ENCODE peak calls at places on chromosomes 3 and 15, in six cellular contexts. One of them, this sample, is unnamed.

GRCh38 chr3:12180218-12180617 is 21.5 kb upstream of the TIMP4 start:
- DNase-seq in WTC11: no peak
- DNase-seq in transverse colon: peak
- DNase-seq in breast epithelium: peak
- DNase-seq in tibial nerve: no peak
- DNase-seq in bronchial epithelial cell: peak
- DNase-seq in this sample: peak

GRCh38 chr3:33940149-33940548 is 141.7 kb downstream of the PDCD6IP start:
- DNase-seq in WTC11: no peak
- DNase-seq in transverse colon: no peak
- DNase-seq in breast epithelium: no peak
- DNase-seq in tibial nerve: no peak
- DNase-seq in bronchial epithelial cell: peak
- DNase-seq in this sample: no peak

GRCh38 chr3:40921251-40921650 is 278.1 kb upstream of the CTNNB1 start:
- DNase-seq in WTC11: no peak
- DNase-seq in transverse colon: no peak
- DNase-seq in breast epithelium: no peak
- DNase-seq in tibial nerve: no peak
- DNase-seq in bronchial epithelial cell: no peak
- DNase-seq in this sample: no peak

GRCh38 chr3:19213608-19214220 is 65.4 kb downstream of the KCNH8 start:
- DNase-seq in WTC11: no peak
- DNase-seq in transverse colon: no peak
- DNase-seq in breast epithelium: no peak
- DNase-seq in tibial nerve: no peak
- DNase-seq in bronchial epithelial cell: peak
- DNase-seq in this sample: no peak

GRCh38 chr15:85541744-85542143 is 161.3 kb downstream of the AKAP13 start:
- DNase-seq in WTC11: no peak
- DNase-seq in transverse colon: no peak
- DNase-seq in breast epithelium: no peak
- DNase-seq in tibial nerve: no peak
- DNase-seq in bronchial epithelial cell: peak
- DNase-seq in this sample: no peak

GRCh38 chr3:57596495-57597239 is 477 bp downstream of the ARF4 start:
- DNase-seq in WTC11: peak
- DNase-seq in transverse colon: peak
- DNase-seq in breast epithelium: peak
- DNase-seq in tibial nerve: peak
- DNase-seq in bronchial epithelial cell: peak
- DNase-seq in this sample: peak

GRCh38 chr3:67075295-67075694 is 77.2 kb downstream of the KBTBD8 start:
- DNase-seq in WTC11: no peak
- DNase-seq in transverse colon: no peak
- DNase-seq in breast epithelium: no peak
- DNase-seq in tibial nerve: no peak
- DNase-seq in bronchial epithelial cell: no peak
- DNase-seq in this sample: no peak

GRCh38 chr3:60192297-60193114 is 1058.7 kb downstream of the FHIT start:
- DNase-seq in WTC11: no peak
- DNase-seq in transverse colon: no peak
- DNase-seq in breast epithelium: no peak
- DNase-seq in tibial nerve: no peak
- DNase-seq in bronchial epithelial cell: no peak
- DNase-seq in this sample: no peak

GRCh38 chr3:30549600-30549999 is 56.8 kb upstream of the TGFBR2 start:
- DNase-seq in WTC11: no peak
- DNase-seq in transverse colon: no peak
- DNase-seq in breast epithelium: no peak
- DNase-seq in tibial nerve: no peak
- DNase-seq in bronchial epithelial cell: no peak
- DNase-seq in this sample: no peak

GRCh38 chr3:52439426-52440248 is 5.3 kb downstream of the SEMA3G start:
- DNase-seq in WTC11: no peak
- DNase-seq in transverse colon: no peak
- DNase-seq in breast epithelium: no peak
- DNase-seq in tibial nerve: no peak
- DNase-seq in bronchial epithelial cell: no peak
- DNase-seq in this sample: no peak

GRCh38 chr15:29143909-29144308 is 125.7 kb downstream of the NSMCE3 start:
- DNase-seq in WTC11: no peak
- DNase-seq in transverse colon: no peak
- DNase-seq in breast epithelium: no peak
- DNase-seq in tibial nerve: no peak
- DNase-seq in bronchial epithelial cell: no peak
- DNase-seq in this sample: no peak

GRCh38 chr15:91055548-91056331 is 33.3 kb upstream of the VPS33B start:
- DNase-seq in WTC11: peak
- DNase-seq in transverse colon: peak
- DNase-seq in breast epithelium: peak
- DNase-seq in tibial nerve: peak
- DNase-seq in bronchial epithelial cell: peak
- DNase-seq in this sample: peak

GRCh38 chr3:32450426-32450825 is 52.2 kb downstream of the CMTM6 start:
- DNase-seq in WTC11: no peak
- DNase-seq in transverse colon: no peak
- DNase-seq in breast epithelium: no peak
- DNase-seq in tibial nerve: no peak
- DNase-seq in bronchial epithelial cell: no peak
- DNase-seq in this sample: no peak

GRCh38 chr3:107710851-107711250 is 188.1 kb downstream of the BBX start:
- DNase-seq in WTC11: no peak
- DNase-seq in transverse colon: no peak
- DNase-seq in breast epithelium: peak
- DNase-seq in tibial nerve: peak
- DNase-seq in bronchial epithelial cell: peak
- DNase-seq in this sample: peak

GRCh38 chr3:49673131-49673714 is 928 bp upstream of the APEH start:
- DNase-seq in WTC11: no peak
- DNase-seq in transverse colon: peak
- DNase-seq in breast epithelium: no peak
- DNase-seq in tibial nerve: no peak
- DNase-seq in bronchial epithelial cell: peak
- DNase-seq in this sample: no peak

GRCh38 chr3:193791041-193792032 is 198.3 kb downstream of the OPA1 start:
- DNase-seq in WTC11: no peak
- DNase-seq in transverse colon: no peak
- DNase-seq in breast epithelium: peak
- DNase-seq in tibial nerve: no peak
- DNase-seq in bronchial epithelial cell: peak
- DNase-seq in this sample: no peak

GRCh38 chr3:181103605-181104004 is 114.1 kb upstream of the DNAJC19 start:
- DNase-seq in WTC11: peak
- DNase-seq in transverse colon: no peak
- DNase-seq in breast epithelium: no peak
- DNase-seq in tibial nerve: no peak
- DNase-seq in bronchial epithelial cell: peak
- DNase-seq in this sample: no peak

GRCh38 chr15:87896926-87897325 is 359.6 kb downstream of the NTRK3 start:
- DNase-seq in WTC11: no peak
- DNase-seq in transverse colon: no peak
- DNase-seq in breast epithelium: peak
- DNase-seq in tibial nerve: peak
- DNase-seq in bronchial epithelial cell: no peak
- DNase-seq in this sample: no peak

GRCh38 chr15:60757831-60758570 is 279.1 kb upstream of the ICE2 start:
- DNase-seq in WTC11: no peak
- DNase-seq in transverse colon: no peak
- DNase-seq in breast epithelium: no peak
- DNase-seq in tibial nerve: no peak
- DNase-seq in bronchial epithelial cell: no peak
- DNase-seq in this sample: no peak

GRCh38 chr15:66679657-66680108 is 22.4 kb upstream of the SMAD6 start:
- DNase-seq in WTC11: peak
- DNase-seq in transverse colon: no peak
- DNase-seq in breast epithelium: no peak
- DNase-seq in tibial nerve: no peak
- DNase-seq in bronchial epithelial cell: no peak
- DNase-seq in this sample: peak

GRCh38 chr3:138043266-138044029 is 33.5 kb downstream of the CLDN18 start:
- DNase-seq in WTC11: no peak
- DNase-seq in transverse colon: no peak
- DNase-seq in breast epithelium: no peak
- DNase-seq in tibial nerve: no peak
- DNase-seq in bronchial epithelial cell: peak
- DNase-seq in this sample: no peak

GRCh38 chr3:126394179-126394976 is at the start of gene CFAP100:
- DNase-seq in WTC11: peak
- DNase-seq in transverse colon: peak
- DNase-seq in breast epithelium: no peak
- DNase-seq in tibial nerve: no peak
- DNase-seq in bronchial epithelial cell: peak
- DNase-seq in this sample: peak

GRCh38 chr3:159586587-159587202 is 401.9 kb upstream of the IL12A start:
- DNase-seq in WTC11: peak
- DNase-seq in transverse colon: no peak
- DNase-seq in breast epithelium: no peak
- DNase-seq in tibial nerve: no peak
- DNase-seq in bronchial epithelial cell: peak
- DNase-seq in this sample: no peak

GRCh38 chr3:148748323-148748722 is 50.6 kb downstream of the AGTR1 start:
- DNase-seq in WTC11: no peak
- DNase-seq in transverse colon: no peak
- DNase-seq in breast epithelium: no peak
- DNase-seq in tibial nerve: no peak
- DNase-seq in bronchial epithelial cell: no peak
- DNase-seq in this sample: no peak

GRCh38 chr15:39594056-39594763 is 13.3 kb downstream of the THBS1 start:
- DNase-seq in WTC11: no peak
- DNase-seq in transverse colon: peak
- DNase-seq in breast epithelium: no peak
- DNase-seq in tibial nerve: no peak
- DNase-seq in bronchial epithelial cell: peak
- DNase-seq in this sample: no peak
- TF ChIP-seq CTCF in WTC11: no peak
- TF ChIP-seq CTCF in transverse colon: no peak
- TF ChIP-seq CTCF in breast epithelium: no peak
- TF ChIP-seq CTCF in tibial nerve: no peak
- TF ChIP-seq CTCF in bronchial epithelial cell: no peak
- TF ChIP-seq CTCF in this sample: no peak

GRCh38 chr15:69725957-69726356 is 273.3 kb downstream of the RPLP1 start:
- DNase-seq in WTC11: no peak
- DNase-seq in transverse colon: no peak
- DNase-seq in breast epithelium: no peak
- DNase-seq in tibial nerve: no peak
- DNase-seq in bronchial epithelial cell: no peak
- DNase-seq in this sample: peak

GRCh38 chr15:69724331-69724730 is 271.7 kb downstream of the RPLP1 start:
- DNase-seq in WTC11: no peak
- DNase-seq in transverse colon: no peak
- DNase-seq in breast epithelium: no peak
- DNase-seq in tibial nerve: no peak
- DNase-seq in bronchial epithelial cell: no peak
- DNase-seq in this sample: no peak

GRCh38 chr15:69725210-69725609 is 272.6 kb downstream of the RPLP1 start:
- DNase-seq in WTC11: no peak
- DNase-seq in transverse colon: no peak
- DNase-seq in breast epithelium: no peak
- DNase-seq in tibial nerve: no peak
- DNase-seq in bronchial epithelial cell: no peak
- DNase-seq in this sample: no peak

GRCh38 chr15:69722924-69723323 is 270.3 kb downstream of the RPLP1 start:
- DNase-seq in WTC11: no peak
- DNase-seq in transverse colon: no peak
- DNase-seq in breast epithelium: no peak
- DNase-seq in tibial nerve: no peak
- DNase-seq in bronchial epithelial cell: no peak
- DNase-seq in this sample: no peak

DNA sequence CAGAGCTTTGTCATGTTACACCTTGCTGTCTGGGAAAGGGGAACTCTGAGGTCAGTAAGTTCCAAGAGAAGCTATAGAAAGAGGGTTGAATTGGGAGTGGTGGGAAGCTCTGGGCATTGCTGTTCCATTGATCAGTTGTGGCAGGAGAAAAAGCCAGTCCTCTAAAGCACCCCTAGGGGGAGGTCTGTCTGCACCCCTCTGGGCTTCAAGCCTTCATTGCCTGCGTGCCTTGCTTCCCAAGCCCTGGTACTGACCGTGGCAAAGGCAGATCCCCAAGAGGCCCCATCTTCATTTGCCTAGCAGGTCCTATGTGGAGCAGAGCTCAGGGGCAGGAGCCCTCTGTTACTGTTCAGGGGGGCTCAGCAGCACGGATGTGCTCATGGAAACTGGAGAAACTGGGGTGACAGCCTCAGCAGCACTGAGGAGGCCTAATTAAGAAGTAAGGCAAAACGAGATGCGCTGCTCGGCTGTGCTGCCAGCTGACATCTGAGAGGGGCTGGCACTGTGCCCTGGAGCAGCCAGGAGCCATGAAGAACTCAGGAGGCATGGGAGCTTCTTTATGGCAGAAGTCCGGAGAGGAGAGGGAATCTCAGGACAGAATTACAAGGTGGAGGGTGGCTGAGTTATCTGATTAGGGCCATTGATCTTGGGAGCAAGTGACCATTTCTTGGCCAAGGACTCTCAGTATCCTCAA is 270.9 kb downstream of the RPLP1 start:
- DNase-seq in WTC11: peak
- DNase-seq in transverse colon: no peak
- DNase-seq in breast epithelium: no peak
- DNase-seq in tibial nerve: no peak
- DNase-seq in bronchial epithelial cell: no peak
- DNase-seq in this sample: peak
- TF ChIP-seq CTCF in WTC11: no peak
- TF ChIP-seq CTCF in transverse colon: no peak
- TF ChIP-seq CTCF in breast epithelium: no peak
- TF ChIP-seq CTCF in tibial nerve: no peak
- TF ChIP-seq CTCF in bronchial epithelial cell: no peak
- TF ChIP-seq CTCF in this sample: no peak

GRCh38 chr3:77159182-77159581 is 119.3 kb downstream of the ROBO2 start:
- DNase-seq in WTC11: no peak
- DNase-seq in transverse colon: no peak
- DNase-seq in breast epithelium: no peak
- DNase-seq in tibial nerve: no peak
- DNase-seq in bronchial epithelial cell: peak
- DNase-seq in this sample: no peak
- TF ChIP-seq CTCF in WTC11: no peak
- TF ChIP-seq CTCF in transverse colon: no peak
- TF ChIP-seq CTCF in breast epithelium: no peak
- TF ChIP-seq CTCF in tibial nerve: no peak
- TF ChIP-seq CTCF in bronchial epithelial cell: peak
- TF ChIP-seq CTCF in this sample: no peak

DNA sequence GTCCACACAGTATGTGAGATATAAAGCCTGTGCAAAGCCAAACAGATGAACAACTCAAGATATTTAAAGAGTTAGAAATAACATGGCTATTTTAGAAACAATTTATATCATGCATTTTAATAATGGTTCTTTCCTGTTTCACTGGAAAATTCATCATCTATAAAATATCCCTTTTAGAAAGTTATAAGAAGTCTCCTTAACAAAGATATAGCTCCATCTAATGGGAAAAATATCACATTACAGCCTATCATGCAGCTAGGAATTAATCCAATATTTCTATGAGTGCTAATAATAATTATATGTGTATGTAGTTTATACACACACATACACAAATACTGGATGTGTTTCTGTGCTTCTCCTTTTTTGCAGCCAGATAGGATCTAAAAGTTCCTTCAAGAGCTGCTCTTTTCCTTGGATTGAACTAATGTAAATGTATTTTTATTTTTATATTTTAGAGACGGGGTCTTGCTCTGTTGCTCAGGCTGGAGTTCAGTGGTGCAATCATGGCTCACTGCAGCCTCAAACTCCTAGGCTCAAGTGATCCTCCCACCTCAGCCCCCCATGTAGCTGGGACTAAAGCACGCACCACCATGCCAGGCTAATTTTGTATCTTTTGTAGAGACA is 21.6 kb downstream of the RPL22L1 start:
- DNase-seq in WTC11: no peak
- DNase-seq in transverse colon: no peak
- DNase-seq in breast epithelium: no peak
- DNase-seq in tibial nerve: no peak
- DNase-seq in bronchial epithelial cell: peak
- DNase-seq in this sample: no peak
- TF ChIP-seq CTCF in WTC11: no peak
- TF ChIP-seq CTCF in transverse colon: no peak
- TF ChIP-seq CTCF in breast epithelium: no peak
- TF ChIP-seq CTCF in tibial nerve: peak
- TF ChIP-seq CTCF in bronchial epithelial cell: no peak
- TF ChIP-seq CTCF in this sample: peak

This sample was measured in heart right ventricle.